ENCODE peak calls at places on chromosomes 5 and 9, in nine cellular contexts. U is iPS-NIHi11; V is CD8-positive, alpha-beta memory T cell; H is type B pancreatic cell; G is stimulated activated CD8-positive, alpha-beta memory T cell treated with anti-CD3 and anti-CD28 coated beads, Interleukin-15, amount 100 ng/mL, for 48 hours; J is ELR; P is left ventricle myocardium inferior; E is kidney glomerular epithelial cell; N is progenitor cell of endocrine pancreas. D is an unnamed sample.

GRCh38 chr5:1762121-1762877 is 37.3 kb downstream of the MRPL36 start:
- DNase-seq in U (no peak), V (no peak), H (no peak), G (no peak), J (no peak), P (no peak), E (no peak), N (peak; percentile 3), D (peak; percentile 9)

GRCh38 chr9:80797841-80798688 is 891.3 kb downstream of the TLE1 start:
- DNase-seq in U (peak; percentile 13), V (no peak), H (no peak), G (no peak), J (no peak), P (peak; percentile 31), E (no peak), N (no peak), D (no peak)

GRCh38 chr9:124894741-124895170 is 32.8 kb downstream of the ARPC5L start:
- DNase-seq in U (peak; percentile 36), V (peak; percentile 60), H (no peak), G (no peak), J (peak; percentile 64), P (no peak), E (peak; percentile 6), N (no peak), D (no peak)

GRCh38 chr5:3601060-3601710 is 5.6 kb downstream of the IRX1 start:
- DNase-seq in U (no peak), V (no peak), H (no peak), G (no peak), J (no peak), P (no peak), E (no peak), N (no peak), D (no peak)

GRCh38 chr5:38369692-38370091 is 111.3 kb downstream of the EGFLAM start:
- DNase-seq in U (no peak), V (no peak), H (no peak), G (no peak), J (peak; percentile 5), P (no peak), E (no peak), N (no peak), D (no peak)

GRCh38 chr9:35526087-35526801 is 36.3 kb downstream of the RUSC2 start:
- DNase-seq in U (no peak), V (no peak), H (no peak), G (no peak), J (peak; percentile 50), P (no peak), E (peak; percentile 80), N (no peak), D (no peak)

GRCh38 chr5:55437452-55437851 is 97.3 kb downstream of the PLPP1 start:
- DNase-seq in U (no peak), V (no peak), H (no peak), G (no peak), J (no peak), P (no peak), E (no peak), N (no peak), D (no peak)

GRCh38 chr5:44387391-44387790 is 1.8 kb downstream of the FGF10 start:
- DNase-seq in U (no peak), V (no peak), H (no peak), G (no peak), J (no peak), P (no peak), E (no peak), N (no peak), D (no peak)

GRCh38 chr9:130421802-130422276 is 22.9 kb upstream of the ASS1 start:
- DNase-seq in U (peak; percentile 85), V (no peak), H (no peak), G (no peak), J (peak; percentile 89), P (no peak), E (no peak), N (no peak), D (no peak)

GRCh38 chr9:87796232-87796631 is 70.3 kb downstream of the CTSL start:
- DNase-seq in U (no peak), V (no peak), H (no peak), G (no peak), J (no peak), P (no peak), E (no peak), N (no peak), D (no peak)

GRCh38 chr5:96329886-96330531 is 103.0 kb downstream of the PCSK1 start:
- DNase-seq in U (no peak), V (no peak), H (no peak), G (no peak), J (peak; percentile 61), P (no peak), E (no peak), N (no peak), D (no peak)

GRCh38 chr9:17134843-17135577 is at the start of gene CNTLN:
- DNase-seq in U (peak; percentile 97), V (peak; percentile 1), H (peak; percentile 97), G (peak; percentile 65), J (peak; percentile 93), P (peak; percentile 97), E (peak; percentile 63), N (peak; percentile 93), D (peak; percentile 94)

GRCh38 chr9:6098431-6098830 is 83.0 kb upstream of the RANBP6 start:
- DNase-seq in U (no peak), V (no peak), H (no peak), G (no peak), J (peak; percentile 81), P (no peak), E (peak; percentile 5), N (no peak), D (no peak)

GRCh38 chr5:81105261-81105877 is 127.8 kb upstream of the CKMT2 start:
- DNase-seq in U (no peak), V (no peak), H (no peak), G (no peak), J (peak; percentile 19), P (no peak), E (no peak), N (no peak), D (no peak)

GRCh38 chr9:137459601-137460362 is 648 bp upstream of the NSMF start:
- DNase-seq in U (no peak), V (no peak), H (no peak), G (no peak), J (no peak), P (no peak), E (no peak), N (no peak), D (peak; percentile 33)

GRCh38 chr9:69121155-69122085 is 52.7 kb upstream of the TJP2 start:
- DNase-seq in U (peak; percentile 57), V (peak; percentile 19), H (no peak), G (peak; percentile 6), J (peak; percentile 64), P (peak; percentile 48), E (no peak), N (peak; percentile 53), D (no peak)

GRCh38 chr9:2227468-2227867 is 212.3 kb downstream of the SMARCA2 start:
- DNase-seq in U (peak; percentile 11), V (no peak), H (no peak), G (no peak), J (no peak), P (no peak), E (peak; percentile 13), N (no peak), D (no peak)

GRCh38 chr9:33452828-33453271 is 5.5 kb upstream of the AQP3 start:
- DNase-seq in U (peak; percentile 81), V (peak; percentile 28), H (no peak), G (peak; percentile 51), J (peak; percentile 94), P (peak; percentile 28), E (peak; percentile 67), N (peak; percentile 50), D (no peak)

GRCh38 chr5:11596185-11596584 is 308.1 kb downstream of the CTNND2 start:
- DNase-seq in U (no peak), V (no peak), H (no peak), G (no peak), J (no peak), P (no peak), E (no peak), N (no peak), D (no peak)

GRCh38 chr9:109766351-109766750 is 13.6 kb upstream of the PALM2AKAP2 start:
- DNase-seq in U (no peak), V (no peak), H (no peak), G (no peak), J (peak; percentile 94), P (no peak), E (no peak), N (no peak), D (no peak)